ENCODE peak calls at places on chromosomes 4 and X, in five cellular contexts. One of them, this sample, is unnamed.

GRCh38 chrX:11190745-11191510 is 79.8 kb downstream of the HCCS start:
- DNase-seq in hippocampal formation: no peak
- DNase-seq in activated CD8-positive, alpha-beta memory T cell treated with anti-CD3 and anti-CD28 coated beads, Interleukin-2, amount 50 U/mL, for 48 hours: no peak
- DNase-seq in mammary epithelial cell: peak
- DNase-seq in renal cortical epithelial cell: no peak
- DNase-seq in this sample: no peak

GRCh38 chrX:28225508-28225907 is 244.3 kb upstream of the DCAF8L1 start:
- DNase-seq in mammary epithelial cell: no peak
- DNase-seq in hippocampal formation: no peak
- DNase-seq in renal cortical epithelial cell: no peak
- DNase-seq in activated CD8-positive, alpha-beta memory T cell treated with anti-CD3 and anti-CD28 coated beads, Interleukin-2, amount 50 U/mL, for 48 hours: no peak
- DNase-seq in this sample: no peak

GRCh38 chr4:105496899-105497298 is 23.0 kb upstream of the PPA2 start:
- DNase-seq in hippocampal formation: no peak
- DNase-seq in mammary epithelial cell: no peak
- DNase-seq in activated CD8-positive, alpha-beta memory T cell treated with anti-CD3 and anti-CD28 coated beads, Interleukin-2, amount 50 U/mL, for 48 hours: no peak
- DNase-seq in renal cortical epithelial cell: no peak
- DNase-seq in this sample: peak

GRCh38 chrX:68415289-68415688 is 18.0 kb downstream of the OPHN1 start:
- DNase-seq in mammary epithelial cell: peak
- DNase-seq in hippocampal formation: no peak
- DNase-seq in renal cortical epithelial cell: peak
- DNase-seq in activated CD8-positive, alpha-beta memory T cell treated with anti-CD3 and anti-CD28 coated beads, Interleukin-2, amount 50 U/mL, for 48 hours: no peak
- DNase-seq in this sample: no peak

GRCh38 chrX:132442674-132443073 is 46.2 kb downstream of the MBNL3 start:
- DNase-seq in mammary epithelial cell: no peak
- DNase-seq in renal cortical epithelial cell: no peak
- DNase-seq in activated CD8-positive, alpha-beta memory T cell treated with anti-CD3 and anti-CD28 coated beads, Interleukin-2, amount 50 U/mL, for 48 hours: no peak
- DNase-seq in hippocampal formation: no peak
- DNase-seq in this sample: no peak

GRCh38 chr4:119212964-119213606 is 572 bp downstream of the USP53 start:
- DNase-seq in activated CD8-positive, alpha-beta memory T cell treated with anti-CD3 and anti-CD28 coated beads, Interleukin-2, amount 50 U/mL, for 48 hours: peak
- DNase-seq in mammary epithelial cell: peak
- DNase-seq in hippocampal formation: peak
- DNase-seq in renal cortical epithelial cell: peak
- DNase-seq in this sample: peak

GRCh38 chrX:69968956-69969355 is 80.8 kb downstream of the AWAT2 start:
- DNase-seq in mammary epithelial cell: no peak
- DNase-seq in activated CD8-positive, alpha-beta memory T cell treated with anti-CD3 and anti-CD28 coated beads, Interleukin-2, amount 50 U/mL, for 48 hours: no peak
- DNase-seq in hippocampal formation: no peak
- DNase-seq in renal cortical epithelial cell: no peak
- DNase-seq in this sample: no peak

GRCh38 chr4:144710526-144710912 is 64.6 kb downstream of the HHIP start:
- DNase-seq in activated CD8-positive, alpha-beta memory T cell treated with anti-CD3 and anti-CD28 coated beads, Interleukin-2, amount 50 U/mL, for 48 hours: no peak
- DNase-seq in renal cortical epithelial cell: no peak
- DNase-seq in hippocampal formation: no peak
- DNase-seq in mammary epithelial cell: no peak
- DNase-seq in this sample: no peak

GRCh38 chr4:14096406-14096965 is 469.0 kb upstream of the BOD1L1 start:
- DNase-seq in renal cortical epithelial cell: no peak
- DNase-seq in activated CD8-positive, alpha-beta memory T cell treated with anti-CD3 and anti-CD28 coated beads, Interleukin-2, amount 50 U/mL, for 48 hours: no peak
- DNase-seq in mammary epithelial cell: no peak
- DNase-seq in hippocampal formation: no peak
- DNase-seq in this sample: no peak

GRCh38 chrX:47316276-47317025 is 53.9 kb upstream of the ZNF157 start:
- DNase-seq in activated CD8-positive, alpha-beta memory T cell treated with anti-CD3 and anti-CD28 coated beads, Interleukin-2, amount 50 U/mL, for 48 hours: no peak
- DNase-seq in hippocampal formation: no peak
- DNase-seq in mammary epithelial cell: no peak
- DNase-seq in renal cortical epithelial cell: no peak
- DNase-seq in this sample: peak

GRCh38 chr4:105192474-105192873 is 45.8 kb downstream of the TET2 start:
- DNase-seq in hippocampal formation: no peak
- DNase-seq in activated CD8-positive, alpha-beta memory T cell treated with anti-CD3 and anti-CD28 coated beads, Interleukin-2, amount 50 U/mL, for 48 hours: no peak
- DNase-seq in renal cortical epithelial cell: no peak
- DNase-seq in mammary epithelial cell: no peak
- DNase-seq in this sample: no peak

GRCh38 chrX:17425551-17425950 is 50.6 kb downstream of the NHS start:
- DNase-seq in activated CD8-positive, alpha-beta memory T cell treated with anti-CD3 and anti-CD28 coated beads, Interleukin-2, amount 50 U/mL, for 48 hours: no peak
- DNase-seq in renal cortical epithelial cell: no peak
- DNase-seq in mammary epithelial cell: no peak
- DNase-seq in hippocampal formation: no peak
- DNase-seq in this sample: no peak

GRCh38 chr4:168558587-168558986 is 61.7 kb downstream of the PALLD start:
- DNase-seq in hippocampal formation: no peak
- DNase-seq in renal cortical epithelial cell: peak
- DNase-seq in activated CD8-positive, alpha-beta memory T cell treated with anti-CD3 and anti-CD28 coated beads, Interleukin-2, amount 50 U/mL, for 48 hours: no peak
- DNase-seq in mammary epithelial cell: no peak
- DNase-seq in this sample: no peak

GRCh38 chr4:77193511-77194236 is 36.7 kb downstream of the CCNG2 start:
- DNase-seq in activated CD8-positive, alpha-beta memory T cell treated with anti-CD3 and anti-CD28 coated beads, Interleukin-2, amount 50 U/mL, for 48 hours: peak
- DNase-seq in renal cortical epithelial cell: no peak
- DNase-seq in hippocampal formation: no peak
- DNase-seq in mammary epithelial cell: no peak
- DNase-seq in this sample: peak

GRCh38 chr4:159390648-159391047 is 287.8 kb downstream of the RAPGEF2 start:
- DNase-seq in hippocampal formation: no peak
- DNase-seq in renal cortical epithelial cell: peak
- DNase-seq in activated CD8-positive, alpha-beta memory T cell treated with anti-CD3 and anti-CD28 coated beads, Interleukin-2, amount 50 U/mL, for 48 hours: no peak
- DNase-seq in mammary epithelial cell: peak
- DNase-seq in this sample: no peak

GRCh38 chr4:101068115-101068514 is 279.2 kb downstream of the PPP3CA start:
- DNase-seq in hippocampal formation: peak
- DNase-seq in renal cortical epithelial cell: no peak
- DNase-seq in activated CD8-positive, alpha-beta memory T cell treated with anti-CD3 and anti-CD28 coated beads, Interleukin-2, amount 50 U/mL, for 48 hours: no peak
- DNase-seq in mammary epithelial cell: no peak
- DNase-seq in this sample: no peak

GRCh38 chrX:119721487-119721886 is 28.5 kb upstream of the SEPTIN6 start:
- DNase-seq in activated CD8-positive, alpha-beta memory T cell treated with anti-CD3 and anti-CD28 coated beads, Interleukin-2, amount 50 U/mL, for 48 hours: no peak
- DNase-seq in mammary epithelial cell: no peak
- DNase-seq in renal cortical epithelial cell: no peak
- DNase-seq in hippocampal formation: no peak
- DNase-seq in this sample: no peak

GRCh38 chr4:172147702-172148101 is 334.5 kb downstream of the GALNTL6 start:
- DNase-seq in mammary epithelial cell: no peak
- DNase-seq in renal cortical epithelial cell: peak
- DNase-seq in activated CD8-positive, alpha-beta memory T cell treated with anti-CD3 and anti-CD28 coated beads, Interleukin-2, amount 50 U/mL, for 48 hours: no peak
- DNase-seq in hippocampal formation: no peak
- DNase-seq in this sample: no peak

GRCh38 chr4:94305468-94306225 is 37.0 kb downstream of the HPGDS start:
- DNase-seq in activated CD8-positive, alpha-beta memory T cell treated with anti-CD3 and anti-CD28 coated beads, Interleukin-2, amount 50 U/mL, for 48 hours: no peak
- DNase-seq in renal cortical epithelial cell: peak
- DNase-seq in mammary epithelial cell: no peak
- DNase-seq in hippocampal formation: no peak
- DNase-seq in this sample: no peak

GRCh38 chrX:69024931-69025330 is 140.3 kb downstream of the PJA1 start:
- DNase-seq in activated CD8-positive, alpha-beta memory T cell treated with anti-CD3 and anti-CD28 coated beads, Interleukin-2, amount 50 U/mL, for 48 hours: no peak
- DNase-seq in mammary epithelial cell: peak
- DNase-seq in renal cortical epithelial cell: peak
- DNase-seq in hippocampal formation: no peak
- DNase-seq in this sample: peak

GRCh38 chr4:145945431-145946155 is 7.0 kb upstream of the ZNF827 start:
- DNase-seq in mammary epithelial cell: peak
- DNase-seq in activated CD8-positive, alpha-beta memory T cell treated with anti-CD3 and anti-CD28 coated beads, Interleukin-2, amount 50 U/mL, for 48 hours: no peak
- DNase-seq in renal cortical epithelial cell: peak
- DNase-seq in hippocampal formation: no peak
- DNase-seq in this sample: no peak

GRCh38 chrX:120741452-120741851 is 111.6 kb upstream of the C1GALT1C1 start:
- DNase-seq in mammary epithelial cell: peak
- DNase-seq in renal cortical epithelial cell: peak
- DNase-seq in activated CD8-positive, alpha-beta memory T cell treated with anti-CD3 and anti-CD28 coated beads, Interleukin-2, amount 50 U/mL, for 48 hours: no peak
- DNase-seq in hippocampal formation: no peak
- DNase-seq in this sample: no peak

GRCh38 chr4:110196871-110197420 is 1.5 kb downstream of the ELOVL6 start:
- DNase-seq in mammary epithelial cell: peak
- DNase-seq in renal cortical epithelial cell: peak
- DNase-seq in activated CD8-positive, alpha-beta memory T cell treated with anti-CD3 and anti-CD28 coated beads, Interleukin-2, amount 50 U/mL, for 48 hours: peak
- DNase-seq in hippocampal formation: peak
- DNase-seq in this sample: peak

GRCh38 chr4:53916431-53916889 is 147.9 kb downstream of the CHIC2 start:
- DNase-seq in hippocampal formation: no peak
- DNase-seq in mammary epithelial cell: peak
- DNase-seq in renal cortical epithelial cell: peak
- DNase-seq in activated CD8-positive, alpha-beta memory T cell treated with anti-CD3 and anti-CD28 coated beads, Interleukin-2, amount 50 U/mL, for 48 hours: no peak
- DNase-seq in this sample: no peak

GRCh38 chr4:102500371-102501175 is 586 bp upstream of the NFKB1 start:
- DNase-seq in hippocampal formation: peak
- DNase-seq in renal cortical epithelial cell: peak
- DNase-seq in activated CD8-positive, alpha-beta memory T cell treated with anti-CD3 and anti-CD28 coated beads, Interleukin-2, amount 50 U/mL, for 48 hours: peak
- DNase-seq in mammary epithelial cell: peak
- DNase-seq in this sample: peak

This sample was measured in neural progenitor cell.